ENCODE peak calls at places on chromosomes 6 and 20, in five cellular contexts. L is keratinocyte, J is uterus, Y is stomach, O is Peyer's patch. S is an unnamed sample.

GRCh38 chr6:159695984-159696383 is 2.9 kb upstream of the SOD2 start:
- DNase-seq in L (no peak), J (no peak), Y (no peak), O (no peak), S (peak)

GRCh38 chr6:1726341-1726763 is 116.6 kb downstream of the FOXC1 start:
- DNase-seq in L (no peak), J (no peak), Y (no peak), O (no peak), S (no peak)

GRCh38 chr20:1567392-1568165 is 10.1 kb upstream of the SIRPD start:
- DNase-seq in L (peak), J (no peak), Y (no peak), O (no peak), S (peak)

GRCh38 chr6:64217721-64218603 is 582.4 kb downstream of the PHF3 start:
- DNase-seq in L (no peak), J (no peak), Y (no peak), O (no peak), S (no peak)

GRCh38 chr20:17868700-17869231 is 99.8 kb downstream of the SNX5 start:
- DNase-seq in L (no peak), J (no peak), Y (no peak), O (no peak), S (no peak)

GRCh38 chr6:22536111-22536510 is 33.3 kb upstream of the HDGFL1 start:
- DNase-seq in L (no peak), J (no peak), Y (no peak), O (no peak), S (no peak)

GRCh38 chr6:69732045-69732444 is 64.8 kb downstream of the LMBRD1 start:
- DNase-seq in L (no peak), J (no peak), Y (no peak), O (no peak), S (peak)

GRCh38 chr6:6858533-6858982 is 249.2 kb upstream of the RREB1 start:
- DNase-seq in L (no peak), J (no peak), Y (no peak), O (no peak), S (no peak)

GRCh38 chr20:33319986-33320385 is 37.0 kb downstream of the BPIFB1 start:
- DNase-seq in L (no peak), J (no peak), Y (no peak), O (no peak), S (no peak)

GRCh38 chr6:167643716-167644115 is 183.0 kb upstream of the AFDN start:
- DNase-seq in L (no peak), J (no peak), Y (no peak), O (no peak), S (no peak)

GRCh38 chr20:884983-885952 is 30.9 kb downstream of the ANGPT4 start:
- DNase-seq in L (no peak), J (peak), Y (no peak), O (no peak), S (peak)

GRCh38 chr20:51176446-51176845 is 153.5 kb upstream of the KCNG1 start:
- DNase-seq in L (no peak), J (no peak), Y (no peak), O (no peak), S (no peak)

GRCh38 chr20:652611-653109 is 340 bp downstream of the SRXN1 start:
- DNase-seq in L (no peak), J (peak), Y (peak), O (no peak), S (peak)

GRCh38 chr6:54135665-54136370 is 24.6 kb downstream of the MLIP start:
- DNase-seq in L (no peak), J (no peak), Y (no peak), O (no peak), S (peak)

GRCh38 chr6:137234505-137234863 is 15.3 kb upstream of the IFNGR1 start:
- DNase-seq in L (no peak), J (no peak), Y (no peak), O (peak), S (no peak)

GRCh38 chr6:127539292-127539691 is 20.2 kb upstream of the MTCL3 start:
- DNase-seq in L (no peak), J (no peak), Y (no peak), O (no peak), S (peak)

GRCh38 chr6:139996253-139996834 is 621.9 kb upstream of the CITED2 start:
- DNase-seq in L (no peak), J (no peak), Y (no peak), O (no peak), S (no peak)

GRCh38 chr6:112298021-112298745 is 43.8 kb upstream of the LAMA4 start:
- DNase-seq in L (no peak), J (peak), Y (no peak), O (no peak), S (peak)

GRCh38 chr6:31400467-31401289 is 2.7 kb upstream of the MICA start:
- DNase-seq in L (peak), J (peak), Y (peak), O (peak), S (peak)

GRCh38 chr20:13322621-13323020 is 101.5 kb downstream of the ISM1 start:
- DNase-seq in L (no peak), J (no peak), Y (no peak), O (no peak), S (no peak)

GRCh38 chr20:13322198-13322597 is 101.1 kb downstream of the ISM1 start:
- DNase-seq in L (no peak), J (peak), Y (no peak), O (no peak), S (no peak)

GRCh38 chr20:13325796-13326340 is 104.8 kb downstream of the ISM1 start:
- DNase-seq in L (no peak), J (no peak), Y (no peak), O (no peak), S (no peak)

GRCh38 chr20:13321416-13321815 is 100.3 kb downstream of the ISM1 start:
- DNase-seq in L (no peak), J (no peak), Y (no peak), O (no peak), S (no peak)

GRCh38 chr20:13325033-13325432 is 104.0 kb downstream of the ISM1 start:
- DNase-seq in L (no peak), J (no peak), Y (no peak), O (no peak), S (no peak)
- TF ChIP-seq CTCF in L (peak), J (no peak), Y (no peak), O (peak), S (peak)

GRCh38 chr20:63192721-63193120 is 23.2 kb downstream of the YTHDF1 start:
- DNase-seq in L (no peak), J (no peak), Y (no peak), O (no peak), S (no peak)
- H3K4me3 ChIP-seq in L (no peak), J (no peak), Y (no peak), O (no peak), S (no peak)

DNA sequence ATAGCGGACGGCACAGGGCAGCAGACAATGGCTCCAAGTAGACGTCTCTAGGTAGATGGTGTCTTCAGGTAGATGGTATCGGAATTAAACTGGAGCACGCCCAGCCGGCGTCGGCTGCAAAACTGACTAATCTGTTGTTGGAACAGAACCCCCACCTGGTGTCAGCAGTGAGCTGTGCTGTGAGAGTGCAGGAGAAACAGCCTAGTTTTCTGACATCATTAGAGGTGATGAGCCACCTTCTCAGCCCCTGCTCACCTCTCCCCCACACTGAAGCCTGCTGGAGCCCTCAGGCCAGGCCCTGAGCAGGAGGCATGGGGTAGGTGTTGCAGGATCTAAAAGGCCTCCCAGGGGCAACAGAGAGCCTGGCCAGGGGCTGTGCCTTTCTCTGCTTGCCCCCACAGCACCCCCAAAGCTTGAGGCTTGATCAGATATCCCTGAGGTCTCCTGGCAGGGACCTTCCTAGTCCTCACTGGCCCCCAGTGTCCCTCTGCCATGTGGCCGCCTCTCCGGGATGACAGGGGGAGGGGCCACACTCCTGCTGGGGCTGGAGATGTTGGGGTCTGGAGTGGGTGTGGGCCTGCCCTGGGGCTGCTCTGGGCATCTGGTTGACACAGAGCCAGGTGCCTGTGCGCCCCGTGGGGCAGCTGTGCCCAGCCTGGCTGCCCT is 6.9 kb upstream of the HELZ2 start:
- DNase-seq in L (peak), J (peak), Y (peak), O (peak), S (no peak)
- TF ChIP-seq CTCF in L (peak), J (peak), Y (no peak), O (peak), S (peak)

GRCh38 chr6:98945311-98946005 is 2.3 kb downstream of the FBXL4 start:
- DNase-seq in L (no peak), J (no peak), Y (no peak), O (no peak), S (no peak)
- H3K4me3 ChIP-seq in L (no peak), J (no peak), Y (no peak), O (no peak), S (peak)

GRCh38 chr6:90977513-90977912 is 390.6 kb upstream of the MAP3K7 start:
- DNase-seq in L (no peak), J (no peak), Y (no peak), O (no peak), S (no peak)

GRCh38 chr6:90982581-90982980 is 395.7 kb upstream of the MAP3K7 start:
- DNase-seq in L (no peak), J (no peak), Y (no peak), O (no peak), S (no peak)

GRCh38 chr6:90983462-90983861 is 396.6 kb upstream of the MAP3K7 start:
- DNase-seq in L (no peak), J (no peak), Y (no peak), O (no peak), S (no peak)

GRCh38 chr6:90978046-90978445 is 391.2 kb upstream of the MAP3K7 start:
- DNase-seq in L (no peak), J (no peak), Y (no peak), O (no peak), S (no peak)

DNA sequence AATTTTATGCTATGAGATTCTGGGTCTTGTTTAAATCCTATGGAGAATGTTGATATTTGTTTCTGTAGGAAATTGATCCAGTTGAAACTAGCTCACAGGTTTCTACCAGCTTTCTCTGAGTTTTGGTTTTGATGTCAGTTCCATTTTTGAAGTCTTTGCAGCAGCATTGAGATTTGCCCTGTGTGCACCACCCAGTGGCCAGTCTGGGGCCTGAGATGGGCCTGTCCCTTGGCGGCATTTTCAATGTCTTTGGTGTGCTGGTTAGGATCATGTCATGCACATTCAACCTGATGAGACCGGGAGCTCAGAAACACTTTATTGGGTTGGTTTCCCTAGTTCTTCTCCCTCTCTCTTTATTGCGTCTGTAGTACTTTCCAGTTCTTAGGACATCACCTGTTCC is 395.2 kb upstream of the MAP3K7 start:
- DNase-seq in L (no peak), J (no peak), Y (no peak), O (no peak), S (no peak)
- TF ChIP-seq CTCF in L (peak), J (no peak), Y (no peak), O (no peak), S (no peak)

DNA sequence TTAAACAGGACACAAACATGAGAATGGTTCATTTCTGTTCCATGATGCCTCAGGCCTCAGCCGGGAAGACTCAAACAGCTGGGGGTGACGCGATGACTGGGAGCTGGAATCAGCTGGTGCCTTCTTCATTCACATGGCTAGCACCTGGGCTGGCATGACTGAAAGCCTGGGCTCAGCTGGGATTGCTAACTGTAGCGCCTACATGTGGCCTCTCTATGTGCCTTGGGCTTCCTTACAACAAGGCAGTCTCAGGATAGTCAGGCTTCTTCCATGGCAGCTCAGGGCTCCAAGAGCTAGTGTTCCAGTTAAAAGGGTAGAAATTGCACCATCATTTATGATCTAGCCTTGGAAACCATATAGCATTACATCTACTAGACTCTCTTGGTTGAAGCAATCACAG is 6.4 kb upstream of the WFDC2 start:
- DNase-seq in L (no peak), J (no peak), Y (no peak), O (no peak), S (no peak)
- H3K4me3 ChIP-seq in L (no peak), J (no peak), Y (no peak), O (no peak), S (no peak)

GRCh38 chr20:58416057-58416456 is 27.0 kb downstream of the VAPB start:
- DNase-seq in L (no peak), J (no peak), Y (no peak), O (no peak), S (no peak)
- TF ChIP-seq CTCF in L (no peak), J (no peak), Y (no peak), O (no peak), S (no peak)

GRCh38 chr6:43627008-43627825 is 1.8 kb downstream of the GTPBP2 start:
- DNase-seq in L (peak), J (peak), Y (peak), O (peak), S (peak)
- H3K4me3 ChIP-seq in L (no peak), J (no peak), Y (peak), O (no peak), S (peak)

DNA sequence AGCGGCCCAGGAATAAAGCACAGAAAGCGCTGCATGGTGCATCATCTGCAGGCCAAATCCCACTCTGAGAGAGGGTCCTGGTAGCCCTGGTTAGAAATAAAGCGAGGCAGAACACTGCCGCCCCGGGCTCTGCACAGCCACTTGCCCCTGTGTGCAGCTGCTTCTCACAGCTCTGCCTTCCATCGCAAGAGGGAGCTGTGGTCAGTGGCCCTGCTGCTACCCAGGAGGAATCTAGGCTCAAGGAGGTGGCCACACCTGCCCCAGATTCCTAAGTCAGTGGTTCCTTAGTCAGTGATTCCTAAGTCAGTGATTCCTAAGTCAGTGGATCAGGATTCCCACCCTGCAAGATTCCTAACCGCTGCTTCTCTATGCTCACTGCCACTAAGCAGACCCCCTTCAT is 8.8 kb downstream of the CDH4 start:
- DNase-seq in L (no peak), J (no peak), Y (no peak), O (no peak), S (no peak)
- TF ChIP-seq CTCF in L (no peak), J (no peak), Y (no peak), O (no peak), S (peak)

GRCh38 chr6:37005061-37005810 is at the start of gene FGD2:
- DNase-seq in L (no peak), J (no peak), Y (no peak), O (peak), S (no peak)
- H3K4me3 ChIP-seq in L (no peak), J (no peak), Y (peak), O (peak), S (no peak)

S was measured in foreskin fibroblast.